ENCODE peak calls at places on chromosomes 7 and 10, in five cellular contexts. One of them, this sample, is unnamed. For H3K4me1, the result is how much of the 10 kb centered on the place peaks cover.

GRCh38 chr10:93471110-93471651 is 11.0 kb downstream of the MYOF start:
- DNase-seq in astrocyte: peak
- DNase-seq in hepatocyte: peak
- DNase-seq in CD4-positive, alpha-beta memory T cell: no peak
- DNase-seq in CD8-positive, alpha-beta memory T cell: no peak
- DNase-seq in this sample: peak

GRCh38 chr7:144069511-144069910 is at the start of gene OR2A25:
- DNase-seq in CD8-positive, alpha-beta memory T cell: no peak
- DNase-seq in CD4-positive, alpha-beta memory T cell: no peak
- DNase-seq in hepatocyte: no peak
- DNase-seq in astrocyte: no peak
- DNase-seq in this sample: no peak

GRCh38 chr7:115911466-115911865 is 119.1 kb downstream of the TFEC start:
- DNase-seq in CD4-positive, alpha-beta memory T cell: no peak
- DNase-seq in astrocyte: no peak
- DNase-seq in hepatocyte: no peak
- DNase-seq in CD8-positive, alpha-beta memory T cell: no peak
- DNase-seq in this sample: no peak

GRCh38 chr7:102412548-102412947 is 16.4 kb downstream of the PRKRIP1 start:
- DNase-seq in CD8-positive, alpha-beta memory T cell: no peak
- DNase-seq in astrocyte: no peak
- DNase-seq in CD4-positive, alpha-beta memory T cell: peak
- DNase-seq in hepatocyte: no peak
- DNase-seq in this sample: peak

GRCh38 chr10:132899054-132899750 is 43.2 kb downstream of the CFAP46 start:
- DNase-seq in astrocyte: no peak
- DNase-seq in hepatocyte: no peak
- DNase-seq in CD4-positive, alpha-beta memory T cell: no peak
- DNase-seq in CD8-positive, alpha-beta memory T cell: no peak
- DNase-seq in this sample: no peak

GRCh38 chr10:132656283-132657126 is 118.9 kb downstream of the INPP5A start:
- DNase-seq in CD8-positive, alpha-beta memory T cell: no peak
- DNase-seq in astrocyte: no peak
- DNase-seq in hepatocyte: no peak
- DNase-seq in CD4-positive, alpha-beta memory T cell: no peak
- DNase-seq in this sample: no peak

GRCh38 chr10:89207181-89207800 is at the start of gene CH25H:
- DNase-seq in hepatocyte: peak
- DNase-seq in CD4-positive, alpha-beta memory T cell: peak
- DNase-seq in CD8-positive, alpha-beta memory T cell: peak
- DNase-seq in astrocyte: peak
- DNase-seq in this sample: peak

GRCh38 chr10:110208614-110209398 is 1.4 kb downstream of the MXI1 start:
- DNase-seq in CD8-positive, alpha-beta memory T cell: peak
- DNase-seq in astrocyte: no peak
- DNase-seq in CD4-positive, alpha-beta memory T cell: no peak
- DNase-seq in hepatocyte: peak
- DNase-seq in this sample: peak

GRCh38 chr7:155268211-155268610 is 29.5 kb upstream of the INSIG1 start:
- DNase-seq in astrocyte: no peak
- DNase-seq in CD4-positive, alpha-beta memory T cell: no peak
- DNase-seq in hepatocyte: no peak
- DNase-seq in CD8-positive, alpha-beta memory T cell: no peak
- DNase-seq in this sample: no peak

GRCh38 chr10:3265081-3265480 is 92.5 kb upstream of the PITRM1 start:
- DNase-seq in astrocyte: peak
- DNase-seq in CD8-positive, alpha-beta memory T cell: no peak
- DNase-seq in CD4-positive, alpha-beta memory T cell: no peak
- DNase-seq in hepatocyte: no peak
- DNase-seq in this sample: no peak

GRCh38 chr10:28429573-28430216 is 103.2 kb upstream of the WAC start:
- DNase-seq in astrocyte: no peak
- DNase-seq in hepatocyte: no peak
- DNase-seq in CD4-positive, alpha-beta memory T cell: no peak
- DNase-seq in CD8-positive, alpha-beta memory T cell: no peak
- DNase-seq in this sample: no peak

GRCh38 chr10:99859585-99859984 is 77.1 kb downstream of the ABCC2 start:
- DNase-seq in hepatocyte: peak
- DNase-seq in astrocyte: no peak
- DNase-seq in CD8-positive, alpha-beta memory T cell: no peak
- DNase-seq in CD4-positive, alpha-beta memory T cell: no peak
- DNase-seq in this sample: no peak

GRCh38 chr10:68560916-68561691 is 967 bp downstream of the TET1 start:
- DNase-seq in hepatocyte: peak
- DNase-seq in CD8-positive, alpha-beta memory T cell: no peak
- DNase-seq in CD4-positive, alpha-beta memory T cell: no peak
- DNase-seq in astrocyte: no peak
- DNase-seq in this sample: peak

GRCh38 chr10:94997763-94998174 is 59.3 kb downstream of the CYP2C9 start:
- DNase-seq in CD8-positive, alpha-beta memory T cell: no peak
- DNase-seq in hepatocyte: no peak
- DNase-seq in astrocyte: no peak
- DNase-seq in CD4-positive, alpha-beta memory T cell: no peak
- DNase-seq in this sample: no peak

GRCh38 chr10:43404675-43405221 is 4.2 kb downstream of the HNRNPF start:
- DNase-seq in CD4-positive, alpha-beta memory T cell: peak
- DNase-seq in astrocyte: no peak
- DNase-seq in hepatocyte: no peak
- DNase-seq in CD8-positive, alpha-beta memory T cell: peak
- DNase-seq in this sample: no peak
- H3K4me1 ChIP-seq in CD4-positive, alpha-beta memory T cell: half or more
- H3K4me1 ChIP-seq in astrocyte: under half
- H3K4me1 ChIP-seq in hepatocyte: under half
- H3K4me1 ChIP-seq in CD8-positive, alpha-beta memory T cell: half or more
- H3K4me1 ChIP-seq in this sample: half or more

GRCh38 chr10:11178606-11179221 is 161.0 kb downstream of the CELF2 start:
- DNase-seq in CD4-positive, alpha-beta memory T cell: peak
- DNase-seq in hepatocyte: peak
- DNase-seq in astrocyte: peak
- DNase-seq in CD8-positive, alpha-beta memory T cell: peak
- DNase-seq in this sample: no peak

GRCh38 chr10:11175823-11176243 is 158.2 kb downstream of the CELF2 start:
- DNase-seq in hepatocyte: no peak
- DNase-seq in CD4-positive, alpha-beta memory T cell: no peak
- DNase-seq in CD8-positive, alpha-beta memory T cell: no peak
- DNase-seq in astrocyte: no peak
- DNase-seq in this sample: no peak

GRCh38 chr10:11179231-11180105 is 161.8 kb downstream of the CELF2 start:
- DNase-seq in CD8-positive, alpha-beta memory T cell: no peak
- DNase-seq in astrocyte: no peak
- DNase-seq in CD4-positive, alpha-beta memory T cell: no peak
- DNase-seq in hepatocyte: no peak
- DNase-seq in this sample: no peak

GRCh38 chr10:11177926-11178453 is 160.3 kb downstream of the CELF2 start:
- DNase-seq in CD4-positive, alpha-beta memory T cell: no peak
- DNase-seq in CD8-positive, alpha-beta memory T cell: no peak
- DNase-seq in astrocyte: no peak
- DNase-seq in hepatocyte: no peak
- DNase-seq in this sample: no peak

DNA sequence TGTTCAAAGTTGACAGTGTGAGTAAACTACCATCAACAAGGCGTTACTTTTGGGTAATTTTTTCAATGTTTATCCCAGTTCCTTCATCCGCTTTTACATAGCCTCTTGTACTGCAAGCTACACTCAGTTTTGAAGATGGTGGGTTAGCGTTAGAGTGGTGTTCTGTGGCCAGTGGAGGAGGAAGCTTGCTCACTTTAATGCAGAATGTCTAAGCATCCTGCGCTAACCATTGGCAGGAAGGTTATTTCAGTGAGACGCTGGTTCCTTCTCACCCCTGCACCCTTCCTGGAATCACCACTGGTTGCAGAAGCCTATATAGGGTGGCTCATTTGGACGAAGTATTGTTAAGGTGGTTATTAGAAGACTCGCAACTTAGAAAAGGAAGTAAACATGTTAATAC is 159.1 kb downstream of the CELF2 start:
- DNase-seq in hepatocyte: no peak
- DNase-seq in astrocyte: no peak
- DNase-seq in CD8-positive, alpha-beta memory T cell: peak
- DNase-seq in CD4-positive, alpha-beta memory T cell: peak
- DNase-seq in this sample: no peak
- H3K4me1 ChIP-seq in hepatocyte: under half
- H3K4me1 ChIP-seq in astrocyte: under half
- H3K4me1 ChIP-seq in CD8-positive, alpha-beta memory T cell: half or more
- H3K4me1 ChIP-seq in CD4-positive, alpha-beta memory T cell: half or more
- H3K4me1 ChIP-seq in this sample: under half

GRCh38 chr10:11691319-11691755 is 50.8 kb upstream of the ECHDC3 start:
- DNase-seq in astrocyte: no peak
- DNase-seq in CD4-positive, alpha-beta memory T cell: no peak
- DNase-seq in hepatocyte: no peak
- DNase-seq in CD8-positive, alpha-beta memory T cell: no peak
- DNase-seq in this sample: no peak
- H3K4me1 ChIP-seq in astrocyte: under half
- H3K4me1 ChIP-seq in CD4-positive, alpha-beta memory T cell: under half
- H3K4me1 ChIP-seq in hepatocyte: under half
- H3K4me1 ChIP-seq in CD8-positive, alpha-beta memory T cell: under half
- H3K4me1 ChIP-seq in this sample: under half

GRCh38 chr7:148702876-148703670 is 4.4 kb downstream of the CUL1 start:
- DNase-seq in astrocyte: no peak
- DNase-seq in hepatocyte: no peak
- DNase-seq in CD8-positive, alpha-beta memory T cell: no peak
- DNase-seq in CD4-positive, alpha-beta memory T cell: no peak
- DNase-seq in this sample: peak

GRCh38 chr7:148701414-148701813 is 2.7 kb downstream of the CUL1 start:
- DNase-seq in hepatocyte: no peak
- DNase-seq in astrocyte: no peak
- DNase-seq in CD4-positive, alpha-beta memory T cell: no peak
- DNase-seq in CD8-positive, alpha-beta memory T cell: no peak
- DNase-seq in this sample: peak

GRCh38 chr7:148704966-148705365 is 6.3 kb downstream of the CUL1 start:
- DNase-seq in hepatocyte: no peak
- DNase-seq in CD8-positive, alpha-beta memory T cell: no peak
- DNase-seq in CD4-positive, alpha-beta memory T cell: no peak
- DNase-seq in astrocyte: no peak
- DNase-seq in this sample: no peak

GRCh38 chr7:148706368-148706767 is 7.7 kb downstream of the CUL1 start:
- DNase-seq in CD4-positive, alpha-beta memory T cell: no peak
- DNase-seq in hepatocyte: no peak
- DNase-seq in astrocyte: no peak
- DNase-seq in CD8-positive, alpha-beta memory T cell: no peak
- DNase-seq in this sample: no peak

DNA sequence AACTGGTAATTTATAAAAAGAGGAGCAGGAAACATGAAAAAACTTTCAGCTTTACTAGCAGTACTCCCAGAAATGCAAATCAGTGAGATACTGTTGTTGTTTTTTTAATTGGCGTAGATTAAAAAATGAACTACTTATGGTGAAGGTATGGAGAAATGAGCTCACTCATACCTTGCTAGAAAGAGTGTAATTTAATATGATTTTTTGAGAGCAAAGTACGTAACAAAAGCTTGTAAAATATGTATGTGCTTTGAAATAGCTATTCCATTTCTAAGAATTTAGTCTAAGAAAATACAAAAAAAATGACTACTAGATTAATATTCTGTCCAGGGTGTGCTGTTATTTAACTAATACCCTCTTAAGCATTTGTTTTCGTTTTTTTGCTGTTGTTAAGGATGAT is 5.5 kb downstream of the CUL1 start:
- DNase-seq in astrocyte: no peak
- DNase-seq in CD8-positive, alpha-beta memory T cell: no peak
- DNase-seq in hepatocyte: no peak
- DNase-seq in CD4-positive, alpha-beta memory T cell: no peak
- DNase-seq in this sample: no peak
- H3K4me1 ChIP-seq in astrocyte: under half
- H3K4me1 ChIP-seq in CD8-positive, alpha-beta memory T cell: half or more
- H3K4me1 ChIP-seq in hepatocyte: half or more
- H3K4me1 ChIP-seq in CD4-positive, alpha-beta memory T cell: half or more
- H3K4me1 ChIP-seq in this sample: under half

GRCh38 chr10:29689001-29689400 is 54.2 kb upstream of the SVIL start:
- DNase-seq in CD4-positive, alpha-beta memory T cell: no peak
- DNase-seq in CD8-positive, alpha-beta memory T cell: peak
- DNase-seq in astrocyte: peak
- DNase-seq in hepatocyte: no peak
- DNase-seq in this sample: peak

GRCh38 chr10:29692121-29692539 is 57.4 kb upstream of the SVIL start:
- DNase-seq in astrocyte: peak
- DNase-seq in CD8-positive, alpha-beta memory T cell: no peak
- DNase-seq in CD4-positive, alpha-beta memory T cell: no peak
- DNase-seq in hepatocyte: no peak
- DNase-seq in this sample: peak

GRCh38 chr10:29694121-29694520 is 59.4 kb upstream of the SVIL start:
- DNase-seq in astrocyte: no peak
- DNase-seq in hepatocyte: no peak
- DNase-seq in CD4-positive, alpha-beta memory T cell: no peak
- DNase-seq in CD8-positive, alpha-beta memory T cell: no peak
- DNase-seq in this sample: no peak

GRCh38 chr10:29688230-29688634 is 53.5 kb upstream of the SVIL start:
- DNase-seq in CD8-positive, alpha-beta memory T cell: no peak
- DNase-seq in astrocyte: no peak
- DNase-seq in CD4-positive, alpha-beta memory T cell: no peak
- DNase-seq in hepatocyte: no peak
- DNase-seq in this sample: peak

GRCh38 chr10:29691564-29692064 is 56.8 kb upstream of the SVIL start:
- DNase-seq in hepatocyte: peak
- DNase-seq in CD4-positive, alpha-beta memory T cell: no peak
- DNase-seq in astrocyte: peak
- DNase-seq in CD8-positive, alpha-beta memory T cell: no peak
- DNase-seq in this sample: peak
- H3K4me1 ChIP-seq in hepatocyte: under half
- H3K4me1 ChIP-seq in CD4-positive, alpha-beta memory T cell: under half
- H3K4me1 ChIP-seq in astrocyte: under half
- H3K4me1 ChIP-seq in CD8-positive, alpha-beta memory T cell: under half
- H3K4me1 ChIP-seq in this sample: under half

GRCh38 chr7:130145424-130146106 is 59.6 kb downstream of the TMEM209 start:
- DNase-seq in hepatocyte: no peak
- DNase-seq in astrocyte: no peak
- DNase-seq in CD4-positive, alpha-beta memory T cell: no peak
- DNase-seq in CD8-positive, alpha-beta memory T cell: no peak
- DNase-seq in this sample: no peak

GRCh38 chr7:130148561-130148960 is 56.6 kb downstream of the TMEM209 start:
- DNase-seq in CD8-positive, alpha-beta memory T cell: no peak
- DNase-seq in astrocyte: no peak
- DNase-seq in hepatocyte: no peak
- DNase-seq in CD4-positive, alpha-beta memory T cell: no peak
- DNase-seq in this sample: no peak

GRCh38 chr7:130147710-130148325 is 57.4 kb downstream of the TMEM209 start:
- DNase-seq in astrocyte: no peak
- DNase-seq in hepatocyte: no peak
- DNase-seq in CD8-positive, alpha-beta memory T cell: no peak
- DNase-seq in CD4-positive, alpha-beta memory T cell: no peak
- DNase-seq in this sample: no peak

GRCh38 chr7:130144632-130145171 is 60.5 kb downstream of the TMEM209 start:
- DNase-seq in CD4-positive, alpha-beta memory T cell: no peak
- DNase-seq in CD8-positive, alpha-beta memory T cell: no peak
- DNase-seq in astrocyte: peak
- DNase-seq in hepatocyte: no peak
- DNase-seq in this sample: peak

GRCh38 chr7:130146693-130147520 is 58.3 kb downstream of the TMEM209 start:
- DNase-seq in hepatocyte: no peak
- DNase-seq in CD4-positive, alpha-beta memory T cell: no peak
- DNase-seq in CD8-positive, alpha-beta memory T cell: no peak
- DNase-seq in astrocyte: no peak
- DNase-seq in this sample: no peak
- H3K4me1 ChIP-seq in hepatocyte: under half
- H3K4me1 ChIP-seq in CD4-positive, alpha-beta memory T cell: under half
- H3K4me1 ChIP-seq in CD8-positive, alpha-beta memory T cell: under half
- H3K4me1 ChIP-seq in astrocyte: under half
- H3K4me1 ChIP-seq in this sample: under half

This sample was measured in GM23248.